ENCODE peak calls at places on chromosomes 6 and 20, in four cellular contexts. C, Q, O and R are unnamed samples. For H3K36me3 and H3K4me1, the result is how much of the 10 kb centered on the place peaks cover.

GRCh38 chr6:56794421-56794820 is 151.7 kb upstream of the DST start:
- DNase-seq in Q (no peak), O (peak), C (no peak), R (peak)

GRCh38 chr6:43009124-43009523 is 4.6 kb downstream of the MEA1 start:
- DNase-seq in O (no peak), C (peak), Q (no peak), R (no peak)

GRCh38 chr6:81820979-81821378 is 68.5 kb upstream of the TENT5A start:
- DNase-seq in Q (no peak), O (peak), C (no peak), R (no peak)

GRCh38 chr20:2709205-2709981 is 16.8 kb downstream of the EBF4 start:
- DNase-seq in C (no peak), Q (no peak), O (no peak), R (no peak)

GRCh38 chr6:127301199-127301700 is 34.6 kb downstream of the RNF146 start:
- DNase-seq in C (no peak), O (no peak), Q (no peak), R (no peak)

GRCh38 chr6:4848382-4849068 is 72.3 kb downstream of the CDYL start:
- DNase-seq in Q (no peak), C (peak), O (no peak), R (no peak)

GRCh38 chr6:83153958-83154357 is 39.1 kb downstream of the PGM3 start:
- DNase-seq in Q (no peak), C (no peak), O (no peak), R (no peak)

GRCh38 chr20:17806739-17807441 is 107.1 kb downstream of the BANF2 start:
- DNase-seq in C (no peak), Q (peak), O (no peak), R (no peak)

GRCh38 chr6:36598739-36599318 is 4.7 kb downstream of the SRSF3 start:
- DNase-seq in Q (no peak), O (no peak), C (no peak), R (no peak)
- H3K36me3 ChIP-seq in Q (under half), O (under half), C (under half), R (half or more)

GRCh38 chr6:168686339-168686738 is 245.4 kb downstream of the SMOC2 start:
- DNase-seq in C (no peak), O (no peak), Q (no peak), R (no peak)

GRCh38 chr6:168684906-168685305 is 243.9 kb downstream of the SMOC2 start:
- DNase-seq in Q (no peak), O (no peak), C (no peak), R (no peak)

GRCh38 chr6:168684471-168684870 is 243.5 kb downstream of the SMOC2 start:
- DNase-seq in O (no peak), Q (peak), C (no peak), R (no peak)

GRCh38 chr6:168681748-168682147 is 240.8 kb downstream of the SMOC2 start:
- DNase-seq in Q (no peak), O (no peak), C (no peak), R (no peak)

DNA sequence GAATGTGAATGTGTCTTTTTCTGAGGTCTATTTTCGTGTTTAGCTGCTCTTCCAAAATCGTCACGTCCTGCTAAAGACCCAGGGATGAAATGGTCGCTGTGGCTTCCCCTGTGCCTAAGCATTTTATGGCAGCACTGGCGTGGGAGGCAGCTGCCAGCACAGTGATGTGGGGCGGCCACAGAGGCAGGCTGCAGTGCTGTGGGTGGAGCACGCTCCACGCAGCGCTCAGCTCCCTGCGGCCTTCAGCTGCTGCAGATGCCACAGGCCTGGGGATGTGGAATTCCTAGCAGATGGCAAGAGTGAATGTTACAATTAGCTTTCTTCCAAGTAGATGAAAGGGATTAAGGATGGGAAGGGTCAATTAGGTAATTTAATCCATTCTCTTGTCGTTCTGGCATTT is 242.6 kb downstream of the SMOC2 start:
- DNase-seq in Q (peak), O (no peak), C (no peak), R (no peak)
- H3K4me1 ChIP-seq in Q (under half), O (under half), C (under half), R (under half)

DNA sequence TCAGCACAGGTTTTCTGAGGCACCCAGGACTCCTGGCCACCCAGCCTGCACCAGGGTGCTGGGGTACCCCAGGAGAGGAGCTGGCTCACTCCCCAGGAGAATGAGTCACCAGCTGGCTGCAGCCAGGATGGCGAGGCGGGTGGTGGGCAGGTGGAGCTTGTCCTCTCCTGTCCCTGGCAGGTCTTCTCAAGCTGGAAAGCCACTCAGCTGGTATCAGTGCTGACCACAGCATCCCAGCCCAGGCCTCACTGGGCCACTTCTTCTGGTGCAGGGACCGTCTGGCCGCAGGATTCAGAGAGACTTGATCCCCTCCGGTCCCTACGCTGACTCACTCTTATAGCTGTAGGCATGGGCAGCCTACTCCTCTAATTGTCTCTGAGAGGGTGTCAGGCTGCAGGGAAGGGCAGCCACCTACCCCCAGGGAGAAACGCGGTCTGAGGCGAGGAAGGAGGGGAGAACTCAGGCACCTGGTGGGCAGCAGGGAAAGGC is 22.2 kb downstream of the TFEB start:
- DNase-seq in C (no peak), O (no peak), Q (no peak), R (no peak)
- TF ChIP-seq SUZ12 in C (no peak), O (no peak), Q (no peak), R (no peak)

DNA sequence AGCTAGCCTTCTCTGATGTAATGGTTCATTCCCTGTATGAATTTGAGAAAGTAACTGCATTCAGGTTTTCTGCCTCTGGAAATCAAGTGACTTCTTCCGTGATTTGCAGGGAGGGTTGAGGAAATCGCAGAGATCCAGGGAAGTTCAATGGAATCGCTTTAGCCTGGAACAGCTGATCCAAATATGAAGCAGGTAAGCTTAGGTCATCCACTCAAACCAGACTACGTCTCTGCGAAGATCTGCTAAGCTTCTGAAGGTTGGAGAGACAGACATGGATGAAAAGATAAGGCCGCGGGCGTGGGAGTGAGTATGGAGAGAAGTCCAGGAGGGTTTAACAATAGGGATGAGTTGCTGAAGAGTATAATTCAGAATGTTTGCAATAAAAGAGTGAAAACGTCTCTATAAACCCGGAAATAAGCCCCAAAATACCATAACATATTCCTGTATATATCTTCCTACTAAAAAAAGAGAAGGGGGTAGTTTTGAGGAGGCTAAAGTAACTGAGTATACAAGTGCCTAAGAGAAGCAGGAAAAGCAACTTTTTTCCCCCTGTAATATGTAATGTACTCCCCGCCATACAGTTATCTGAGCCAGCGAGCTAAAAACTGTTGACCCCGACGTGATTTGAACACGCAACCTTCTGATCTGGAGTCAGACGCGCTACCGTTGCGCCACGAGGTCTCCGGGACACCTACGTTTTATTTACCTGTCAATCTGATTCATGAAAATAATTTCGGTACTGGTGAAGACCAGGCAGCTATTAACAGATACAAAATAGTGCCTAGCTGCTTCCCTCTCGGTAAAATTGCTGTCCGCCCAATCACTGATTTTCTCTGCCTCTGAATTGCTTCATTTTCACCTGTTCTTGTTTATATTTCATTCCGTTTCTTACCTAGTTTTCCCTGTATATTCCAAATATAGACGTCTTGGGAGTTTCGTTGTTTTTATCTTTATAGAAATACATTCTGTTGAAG is 33.9 kb upstream of the BTN3A2 start:
- DNase-seq in O (no peak), C (peak), Q (peak), R (peak)
- H3K36me3 ChIP-seq in O (under half), C (under half), Q (under half), R (under half)

GRCh38 chr6:33429745-33430042 is 9.8 kb downstream of the SYNGAP1 start:
- DNase-seq in Q (no peak), C (no peak), O (no peak), R (no peak)
- H3K4me1 ChIP-seq in Q (under half), C (half or more), O (half or more), R (under half)

GRCh38 chr6:104625536-104625935 is 234.2 kb downstream of the HACE1 start:
- DNase-seq in C (no peak), Q (no peak), O (no peak), R (no peak)
- TF ChIP-seq SUZ12 in C (no peak), Q (no peak), O (no peak), R (no peak)

GRCh38 chr20:34098570-34098969 is 13.5 kb downstream of the EIF2S2 start:
- DNase-seq in O (no peak), Q (no peak), C (no peak), R (no peak)

GRCh38 chr20:34093895-34094294 is 18.1 kb downstream of the EIF2S2 start:
- DNase-seq in O (no peak), Q (no peak), C (no peak), R (no peak)

GRCh38 chr20:34099675-34100074 is 12.4 kb downstream of the EIF2S2 start:
- DNase-seq in Q (no peak), C (no peak), O (no peak), R (no peak)

GRCh38 chr20:34095825-34096224 is 16.2 kb downstream of the EIF2S2 start:
- DNase-seq in C (no peak), Q (no peak), O (no peak), R (no peak)

GRCh38 chr20:34096699-34097420 is 15.2 kb downstream of the EIF2S2 start:
- DNase-seq in Q (no peak), C (no peak), O (no peak), R (no peak)
- H3K36me3 ChIP-seq in Q (under half), C (half or more), O (under half), R (half or more)

GRCh38 chr20:63627700-63628245 is 872 bp upstream of the GMEB2 start:
- DNase-seq in C (no peak), Q (no peak), O (no peak), R (no peak)
- H3K4me1 ChIP-seq in C (half or more), Q (under half), O (under half), R (under half)

GRCh38 chr6:106749611-106750010 is 120.2 kb downstream of the QRSL1 start:
- DNase-seq in O (no peak), Q (no peak), C (no peak), R (no peak)
- TF ChIP-seq SUZ12 in O (no peak), Q (no peak), C (no peak), R (no peak)

DNA sequence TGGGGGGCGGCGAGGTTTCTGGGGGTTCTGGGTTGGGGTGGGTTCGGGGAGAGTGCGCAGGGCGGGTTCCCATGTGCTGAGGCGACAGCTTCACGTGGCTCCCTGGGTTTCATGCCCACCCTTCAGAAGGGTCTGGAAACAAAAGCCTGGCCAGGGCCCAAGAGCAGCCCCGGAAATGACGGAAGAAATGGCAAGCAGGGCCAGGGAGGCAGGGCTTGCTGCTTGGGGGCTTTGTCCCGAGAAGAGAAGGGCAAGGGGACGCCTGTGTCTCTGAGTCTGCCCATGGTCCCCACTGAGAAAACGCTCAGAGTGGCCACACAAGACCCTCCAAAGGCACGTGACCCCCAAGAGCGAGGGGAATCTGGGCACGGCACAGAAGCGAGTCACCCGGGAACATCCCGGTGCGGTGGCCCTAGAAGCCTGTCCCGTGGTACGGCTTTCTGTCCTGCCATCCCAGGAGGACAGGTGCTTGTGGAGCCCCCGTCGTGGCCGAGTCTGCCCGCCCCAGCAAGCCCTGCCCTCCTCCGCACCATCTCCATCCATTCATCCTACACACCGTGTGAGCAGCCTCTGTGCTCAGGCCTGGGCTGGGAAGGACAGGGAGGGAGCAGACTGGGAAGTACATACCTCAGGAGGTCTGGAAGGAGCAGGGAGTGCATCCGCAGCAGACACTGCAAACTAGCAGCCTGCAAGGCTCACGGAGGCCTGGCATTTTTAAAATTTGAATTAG is 9.0 kb downstream of the NPEPL1 start:
- DNase-seq in C (no peak), O (no peak), Q (no peak), R (no peak)
- H3K36me3 ChIP-seq in C (under half), O (under half), Q (under half), R (half or more)